ENCODE peak calls at places on chromosomes 1 and 21, in nine cellular contexts. Q is choroid plexus epithelial cell; S is HFF-Myc; J is hepatocyte; M is AG04450; P is astrocyte; I is CD4-positive, CD25-positive, alpha-beta regulatory T cell; A is heart right ventricle; U is AG09309. W is an unnamed sample.

GRCh38 chr1:182768973-182769372 is 20.6 kb upstream of the NPL start:
- DNase-seq in Q (peak; percentile 18), S (no peak), J (no peak), M (no peak), P (peak; percentile 53), I (no peak), A (no peak), U (no peak), W (no peak)

GRCh38 chr1:225498539-225499135 is 70.8 kb upstream of the LBR start:
- DNase-seq in Q (peak; percentile 59), S (no peak), J (no peak), M (no peak), P (peak; percentile 49), I (no peak), A (no peak), U (no peak), W (peak; percentile 66)

GRCh38 chr1:185540295-185540694 is 193.9 kb upstream of the HMCN1 start:
- DNase-seq in Q (no peak), S (no peak), J (no peak), M (no peak), P (no peak), I (no peak), A (no peak), U (no peak), W (no peak)

GRCh38 chr21:23887709-23888303 is 1719.5 kb downstream of the MRPL39 start:
- DNase-seq in Q (no peak), S (no peak), J (no peak), M (no peak), P (no peak), I (peak; percentile 3), A (no peak), U (no peak), W (no peak)

GRCh38 chr1:20442920-20443625 is 42.9 kb downstream of the CAMK2N1 start:
- DNase-seq in Q (no peak), S (peak; percentile 35), J (no peak), M (no peak), P (no peak), I (no peak), A (no peak), U (peak; percentile 7), W (no peak)

GRCh38 chr21:42809577-42810440 is 69.5 kb downstream of the WDR4 start:
- DNase-seq in Q (no peak), S (no peak), J (no peak), M (no peak), P (no peak), I (no peak), A (no peak), U (no peak), W (no peak)

GRCh38 chr1:91166106-91166712 is 144.4 kb upstream of the ZNF644 start:
- DNase-seq in Q (peak; percentile 74), S (no peak), J (peak; percentile 74), M (peak; percentile 13), P (peak; percentile 24), I (no peak), A (peak; percentile 19), U (peak; percentile 11), W (peak; percentile 72)

GRCh38 chr1:183139281-183139942 is 46.7 kb upstream of the LAMC2 start:
- DNase-seq in Q (peak; percentile 70), S (peak; percentile 47), J (peak; percentile 46), M (peak; percentile 10), P (peak; percentile 40), I (no peak), A (no peak), U (no peak), W (no peak)

DNA sequence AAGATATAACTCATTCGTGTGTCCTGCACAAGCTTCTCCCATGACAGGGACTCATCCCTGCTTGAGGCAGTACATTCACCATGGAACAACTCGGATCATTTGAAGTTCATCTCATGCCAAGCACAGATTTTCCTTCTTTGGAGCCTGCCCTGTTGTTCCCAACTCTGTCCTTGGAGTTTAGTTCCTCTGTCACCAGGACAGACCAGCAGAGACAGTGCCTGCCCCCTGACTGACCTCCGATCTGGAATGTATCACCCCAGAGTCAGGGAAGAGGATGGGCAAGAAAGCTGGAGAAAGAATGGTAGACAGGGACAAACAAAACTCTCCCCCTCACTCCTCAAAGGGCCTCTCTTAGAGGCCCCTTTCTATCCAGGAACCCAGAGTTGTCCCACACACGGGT is 5.0 kb downstream of the SHISAL2A start:
- DNase-seq in Q (no peak), S (no peak), J (no peak), M (no peak), P (no peak), I (no peak), A (no peak), U (no peak), W (no peak)
- H3K4me3 ChIP-seq in Q (no peak overlapping the region), S (no peak overlapping the region), J (no peak overlapping the region), M (no peak overlapping the region), P (no peak overlapping the region), I (peak overlapping the region; percentile 71), A (no peak overlapping the region), U (no peak overlapping the region), W (no peak overlapping the region)

GRCh38 chr21:33931799-33932390 is 16.3 kb upstream of the ATP5PO start:
- DNase-seq in Q (no peak), S (no peak), J (no peak), M (no peak), P (no peak), I (no peak), A (no peak), U (no peak), W (peak; percentile 32)

GRCh38 chr21:33936221-33937038 is 20.8 kb upstream of the ATP5PO start:
- DNase-seq in Q (no peak), S (no peak), J (no peak), M (no peak), P (no peak), I (peak; percentile 38), A (no peak), U (no peak), W (no peak)

GRCh38 chr21:33937931-33938339 is 22.3 kb upstream of the ATP5PO start:
- DNase-seq in Q (no peak), S (no peak), J (no peak), M (no peak), P (no peak), I (peak; percentile 47), A (no peak), U (no peak), W (peak; percentile 19)

GRCh38 chr21:33937146-33937545 is 21.5 kb upstream of the ATP5PO start:
- DNase-seq in Q (no peak), S (no peak), J (no peak), M (no peak), P (no peak), I (no peak), A (no peak), U (no peak), W (no peak)

DNA sequence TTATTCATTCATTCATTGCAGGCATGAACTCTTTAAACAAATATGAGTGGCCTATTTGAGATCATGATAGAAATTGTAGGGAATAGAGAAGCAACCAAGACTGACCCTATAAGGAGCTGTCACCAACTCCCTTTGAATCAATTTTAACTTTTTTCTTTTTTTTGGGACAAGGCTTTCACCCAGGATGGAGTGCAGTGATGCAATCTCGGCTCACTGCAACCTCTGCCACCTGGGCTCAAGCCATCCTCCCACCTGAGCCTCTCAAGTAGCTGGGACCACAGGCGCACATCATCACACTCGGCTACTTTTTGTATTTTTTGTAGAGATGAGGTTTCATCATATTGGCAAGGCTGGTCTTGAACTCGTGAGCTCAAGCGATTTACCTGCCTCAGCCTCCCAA is 17.1 kb upstream of the ATP5PO start:
- DNase-seq in Q (no peak), S (no peak), J (no peak), M (no peak), P (no peak), I (no peak), A (no peak), U (no peak), W (no peak)
- H3K4me3 ChIP-seq in Q (no peak overlapping the region), S (no peak overlapping the region), J (peak overlapping the region; percentile 72), M (no peak overlapping the region), P (no peak overlapping the region), I (peak overlapping the region; percentile 99), A (no peak overlapping the region), U (no peak overlapping the region), W (peak overlapping the region; percentile 32)

GRCh38 chr1:204577794-204578478 is 61.7 kb downstream of the MDM4 start:
- DNase-seq in Q (no peak), S (no peak), J (no peak), M (no peak), P (no peak), I (no peak), A (no peak), U (no peak), W (no peak)

GRCh38 chr1:204576422-204576821 is 60.2 kb downstream of the MDM4 start:
- DNase-seq in Q (no peak), S (no peak), J (no peak), M (no peak), P (no peak), I (no peak), A (no peak), U (no peak), W (no peak)

GRCh38 chr1:204579681-204580080 is 63.5 kb downstream of the MDM4 start:
- DNase-seq in Q (no peak), S (no peak), J (no peak), M (no peak), P (no peak), I (no peak), A (no peak), U (no peak), W (no peak)

GRCh38 chr1:204580862-204581261 is 64.7 kb downstream of the MDM4 start:
- DNase-seq in Q (no peak), S (no peak), J (no peak), M (no peak), P (no peak), I (no peak), A (no peak), U (no peak), W (no peak)

DNA sequence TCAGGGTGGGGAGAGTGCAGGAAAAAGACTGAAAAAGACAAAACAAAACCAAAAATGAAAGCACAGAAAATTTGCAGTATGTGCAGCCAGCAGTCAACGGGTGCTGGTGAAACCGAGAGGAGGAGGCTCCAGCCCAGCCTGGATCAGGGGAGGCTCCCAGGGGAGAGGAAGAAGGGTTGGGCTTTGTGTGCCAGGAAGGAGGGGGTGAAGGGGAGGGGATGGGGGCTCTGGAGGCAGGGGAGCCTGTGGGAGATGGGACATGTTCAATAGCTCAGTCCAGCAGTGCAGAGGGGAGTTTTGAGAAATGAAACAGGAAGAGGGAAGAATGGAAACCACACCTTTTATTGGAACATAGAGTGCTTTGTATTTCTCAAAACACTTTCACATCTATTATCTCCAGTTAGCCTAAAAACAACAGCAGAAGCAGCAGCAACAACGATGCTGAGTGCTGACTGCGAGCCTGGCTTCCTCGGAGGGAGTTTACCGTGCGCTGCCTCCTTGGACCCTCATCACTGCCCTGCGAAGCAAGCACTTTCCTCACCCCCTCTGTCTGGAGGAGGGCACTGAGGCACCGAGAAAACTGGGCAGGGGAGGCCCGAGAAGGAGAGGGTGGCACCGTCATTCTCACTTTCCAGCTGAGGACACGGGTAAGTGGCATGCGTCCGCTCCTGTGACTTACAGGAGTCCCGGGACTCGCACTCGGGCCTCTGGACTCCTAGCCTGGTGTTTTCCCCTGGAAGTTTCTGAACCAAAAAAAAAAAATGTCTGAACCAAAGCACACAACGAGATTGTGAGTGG is 62.9 kb downstream of the MDM4 start:
- DNase-seq in Q (peak; percentile 51), S (no peak), J (no peak), M (no peak), P (no peak), I (no peak), A (peak; percentile 28), U (no peak), W (no peak)
- H3K4me3 ChIP-seq in Q (peak overlapping the region; percentile 36), S (no peak overlapping the region), J (no peak overlapping the region), M (no peak overlapping the region), P (no peak overlapping the region), I (peak overlapping the region; percentile 73), A (peak overlapping the region; percentile 27), U (no peak overlapping the region), W (no peak overlapping the region)

DNA sequence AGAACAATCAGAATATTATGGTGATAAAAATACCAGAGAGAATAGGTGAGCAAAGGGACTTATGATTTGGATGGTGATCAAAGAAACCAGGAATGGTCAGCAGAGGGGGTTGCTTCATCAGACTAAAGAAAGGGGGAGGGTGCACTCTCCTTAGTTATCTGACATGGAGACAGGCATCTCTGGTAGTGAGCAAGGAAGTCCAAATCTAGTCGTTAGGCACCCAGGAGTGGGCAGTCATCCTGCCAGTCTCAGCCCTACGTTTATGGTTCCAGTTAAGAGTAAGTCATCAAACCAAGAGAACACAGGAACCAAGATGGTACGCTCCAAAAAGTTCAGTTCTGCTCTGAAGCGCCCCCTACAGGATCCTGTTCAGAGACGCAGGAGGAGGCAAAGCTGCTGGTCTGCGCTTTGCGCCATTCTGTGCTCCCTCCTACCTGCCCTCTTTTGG is 28.6 kb downstream of the EBNA1BP2 start:
- DNase-seq in Q (peak; percentile 20), S (no peak), J (no peak), M (no peak), P (no peak), I (no peak), A (no peak), U (no peak), W (peak; percentile 7)
- H3K4me3 ChIP-seq in Q (no peak overlapping the region), S (no peak overlapping the region), J (no peak overlapping the region), M (no peak overlapping the region), P (no peak overlapping the region), I (no peak overlapping the region), A (no peak overlapping the region), U (no peak overlapping the region), W (no peak overlapping the region)